ENCODE peak calls at places on chromosomes 11 and 22, in four cellular contexts. F is activated CD8-positive, alpha-beta memory T cell treated with anti-CD3 and anti-CD28 coated beads, Interleukin-2, amount 50 U/mL, for 4 hours; A is mesendoderm; D is memory B cell. L is an unnamed sample.

GRCh38 chr11:113114452-113115027 is 153.3 kb downstream of the NCAM1 start:
- DNase-seq in A (peak; percentile 63), F (no peak), D (no peak), L (peak; percentile 70)

GRCh38 chr11:34425863-34426262 is 12.9 kb upstream of the CAT start:
- DNase-seq in D (no peak), F (no peak), A (no peak), L (no peak)

GRCh38 chr22:31477329-31477728 is 12.3 kb downstream of the EIF4ENIF1 start:
- DNase-seq in D (peak; percentile 33), F (no peak), A (no peak), L (no peak)

GRCh38 chr22:36391648-36392047 is 3.9 kb upstream of the MYH9 start:
- DNase-seq in D (no peak), A (no peak), F (no peak), L (no peak)

GRCh38 chr11:47768090-47768620 is 1.0 kb upstream of the FNBP4 start:
- DNase-seq in F (no peak), D (no peak), A (peak; percentile 45), L (no peak)

GRCh38 chr11:74487875-74488274 is 5.6 kb downstream of the LIPT2 start:
- DNase-seq in D (no peak), A (peak; percentile 58), F (no peak), L (no peak)

GRCh38 chr11:65325435-65325834 is 8.2 kb upstream of the DPF2 start:
- DNase-seq in A (no peak), F (no peak), D (no peak), L (no peak)

GRCh38 chr11:9716275-9717039 is 52.6 kb downstream of the SWAP70 start:
- DNase-seq in A (no peak), F (no peak), D (peak; percentile 42), L (no peak)

GRCh38 chr11:86571273-86571948 is 101.0 kb downstream of the ME3 start:
- DNase-seq in D (no peak), F (no peak), A (peak; percentile 95), L (no peak)

GRCh38 chr11:69238562-69239319 is 55.2 kb upstream of the MYEOV start:
- DNase-seq in F (no peak), D (no peak), A (no peak), L (no peak)

GRCh38 chr22:33270596-33270995 is 212.4 kb upstream of the SYN3 start:
- DNase-seq in A (no peak), F (no peak), D (no peak), L (no peak)

GRCh38 chr22:37196539-37197450 is 8.7 kb upstream of the C1QTNF6 start:
- DNase-seq in A (peak; percentile 56), D (no peak), F (no peak), L (no peak)

GRCh38 chr11:102419181-102419580 is 33.4 kb downstream of the TMEM123 start:
- DNase-seq in F (no peak), D (no peak), A (no peak), L (no peak)

GRCh38 chr11:62842171-62842717 is 2.9 kb upstream of the WDR74 start:
- DNase-seq in A (no peak), F (peak; percentile 36), D (no peak), L (peak; percentile 75)

GRCh38 chr11:95699631-95700470 is 89.7 kb downstream of the FAM76B start:
- DNase-seq in D (no peak), A (no peak), F (no peak), L (no peak)

GRCh38 chr22:22881116-22882032 is 6.2 kb upstream of the IGLL5 start:
- DNase-seq in F (no peak), D (no peak), A (no peak), L (no peak)

GRCh38 chr22:43488031-43488892 is 76.4 kb downstream of the MPPED1 start:
- DNase-seq in D (no peak), A (peak; percentile 35), F (no peak), L (no peak)

GRCh38 chr11:110850846-110851245 is 138.6 kb upstream of the ARHGAP20 start:
- DNase-seq in F (no peak), D (no peak), A (peak; percentile 56), L (no peak)

GRCh38 chr11:72840780-72841179 is 26.6 kb downstream of the ATG16L2 start:
- DNase-seq in A (peak; percentile 69), D (no peak), F (no peak), L (no peak)

GRCh38 chr11:26916805-26917204 is 77.1 kb upstream of the FIBIN start:
- DNase-seq in F (no peak), A (no peak), D (no peak), L (no peak)

GRCh38 chr22:37746366-37747089 is 49.7 kb downstream of the TRIOBP start:
- DNase-seq in F (peak; percentile 39), D (no peak), A (peak; percentile 62), L (no peak)

GRCh38 chr11:108498046-108498815 is at the start of gene POGLUT3:
- DNase-seq in A (peak; percentile 68), F (peak; percentile 32), D (peak; percentile 11), L (peak; percentile 76)

GRCh38 chr11:61967924-61968757 is 707 bp upstream of the FTH1 start:
- DNase-seq in A (peak; percentile 52), F (no peak), D (peak; percentile 48), L (peak; percentile 72)

GRCh38 chr11:43269229-43269928 is 42.4 kb upstream of the API5 start:
- DNase-seq in D (no peak), F (no peak), A (peak; percentile 18), L (no peak)

GRCh38 chr11:61811831-61812230 is 5.0 kb downstream of the FADS1 start:
- DNase-seq in D (no peak), A (no peak), F (no peak), L (no peak)

GRCh38 chr11:72221386-72221785 is 3.2 kb upstream of the INPPL1 start:
- DNase-seq in D (no peak), F (no peak), A (no peak), L (peak; percentile 59)

GRCh38 chr11:271316-271715 is 6.9 kb upstream of the NLRP6 start:
- DNase-seq in D (no peak), F (no peak), A (no peak), L (peak; percentile 59)

GRCh38 chr11:45859661-45860140 is 12.4 kb downstream of the CRY2 start:
- DNase-seq in A (peak; percentile 76), F (no peak), D (no peak), L (no peak)

L was measured in natural killer cell treated with Interleukin-12 subunit alpha and Interleukin-12 subunit beta and Interleukin-15 and Interleukin-18, amount 100 ng/mL, for 72 hours.